ENCODE peak calls at places on chromosomes 7 and 10, in seven cellular contexts. R is RWPE1, G is fibroblast of lung, Q is left ventricle myocardium inferior, J is caudate nucleus, D is cardiac muscle cell, M is aorta. C is an unnamed sample.

GRCh38 chr7:85840532-85840931 is 653.7 kb upstream of the SEMA3D start:
- DNase-seq in D (peak), Q (no peak), R (no peak), G (peak), M (no peak), J (no peak), C (no peak)

GRCh38 chr10:124867304-124867703 is 65.7 kb downstream of the ABRAXAS2 start:
- DNase-seq in M (peak), G (no peak), Q (no peak), J (no peak), R (no peak), D (no peak), C (no peak)

GRCh38 chr7:107044347-107045194 is at the start of gene PRKAR2B:
- DNase-seq in G (peak), Q (peak), J (peak), M (peak), D (peak), R (peak), C (peak)

GRCh38 chr10:88986549-88987242 is 3.9 kb upstream of the FAS start:
- DNase-seq in G (peak), R (peak), M (no peak), Q (no peak), J (no peak), D (peak), C (no peak)

GRCh38 chr7:41054960-41055700 is 647.8 kb downstream of the INHBA start:
- DNase-seq in J (no peak), D (no peak), M (no peak), R (no peak), Q (no peak), G (peak), C (no peak)

GRCh38 chr7:77426521-77427051 is 10.4 kb upstream of the GSAP start:
- DNase-seq in D (peak), R (no peak), Q (no peak), J (no peak), M (no peak), G (peak), C (no peak)

GRCh38 chr10:116271593-116272496 is 1.2 kb downstream of the GFRA1 start:
- DNase-seq in D (no peak), J (no peak), R (no peak), M (peak), Q (peak), G (peak), C (no peak)

GRCh38 chr10:7412482-7413251 is 1.8 kb upstream of the SFMBT2 start:
- DNase-seq in Q (peak), D (no peak), R (no peak), J (peak), G (no peak), M (peak), C (peak)

GRCh38 chr7:87735360-87735759 is 107.2 kb downstream of the RUNDC3B start:
- DNase-seq in J (no peak), M (no peak), R (peak), D (peak), Q (no peak), G (no peak), C (no peak)

GRCh38 chr7:3297105-3297819 is 3.8 kb upstream of the SDK1 start:
- DNase-seq in Q (no peak), R (no peak), J (no peak), D (no peak), G (no peak), M (no peak), C (no peak)

GRCh38 chr7:108234981-108235450 is 104.9 kb upstream of the LAMB4 start:
- DNase-seq in D (peak), R (no peak), Q (no peak), J (no peak), G (no peak), M (no peak), C (no peak)

DNA sequence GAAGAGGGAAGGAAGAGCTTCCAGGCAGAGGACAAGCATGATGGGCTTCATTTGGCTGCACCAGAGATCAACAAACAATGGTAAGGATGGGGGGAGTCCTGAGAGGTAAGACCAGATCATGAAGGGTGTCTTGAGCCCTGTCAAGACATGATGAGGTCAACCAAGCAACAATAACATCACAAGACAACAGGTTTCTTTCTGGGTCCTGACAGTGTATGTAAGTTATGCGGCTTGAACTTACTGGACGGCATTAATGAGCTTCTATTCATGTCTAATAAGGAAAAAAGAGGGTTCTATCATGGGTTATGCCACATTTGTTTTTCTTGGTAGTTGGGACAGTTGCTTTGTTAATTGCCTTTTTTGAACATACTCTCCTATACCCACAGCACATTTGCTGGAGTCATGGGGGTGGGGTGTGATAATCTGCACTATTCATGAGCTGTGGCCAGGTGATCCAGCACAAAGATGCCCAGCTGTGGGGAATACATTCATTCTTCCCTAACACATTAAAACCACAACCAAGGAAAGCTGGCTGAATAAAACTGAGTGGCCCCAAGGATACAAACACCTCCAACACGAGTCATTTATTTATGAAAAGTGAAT is 168.8 kb upstream of the KLF14 start:
- DNase-seq in D (no peak), J (no peak), R (no peak), Q (no peak), M (no peak), G (no peak), C (no peak)
- H3K27ac ChIP-seq in D (no peak), J (peak), R (peak), Q (peak), M (peak), G (peak), C (peak)

DNA sequence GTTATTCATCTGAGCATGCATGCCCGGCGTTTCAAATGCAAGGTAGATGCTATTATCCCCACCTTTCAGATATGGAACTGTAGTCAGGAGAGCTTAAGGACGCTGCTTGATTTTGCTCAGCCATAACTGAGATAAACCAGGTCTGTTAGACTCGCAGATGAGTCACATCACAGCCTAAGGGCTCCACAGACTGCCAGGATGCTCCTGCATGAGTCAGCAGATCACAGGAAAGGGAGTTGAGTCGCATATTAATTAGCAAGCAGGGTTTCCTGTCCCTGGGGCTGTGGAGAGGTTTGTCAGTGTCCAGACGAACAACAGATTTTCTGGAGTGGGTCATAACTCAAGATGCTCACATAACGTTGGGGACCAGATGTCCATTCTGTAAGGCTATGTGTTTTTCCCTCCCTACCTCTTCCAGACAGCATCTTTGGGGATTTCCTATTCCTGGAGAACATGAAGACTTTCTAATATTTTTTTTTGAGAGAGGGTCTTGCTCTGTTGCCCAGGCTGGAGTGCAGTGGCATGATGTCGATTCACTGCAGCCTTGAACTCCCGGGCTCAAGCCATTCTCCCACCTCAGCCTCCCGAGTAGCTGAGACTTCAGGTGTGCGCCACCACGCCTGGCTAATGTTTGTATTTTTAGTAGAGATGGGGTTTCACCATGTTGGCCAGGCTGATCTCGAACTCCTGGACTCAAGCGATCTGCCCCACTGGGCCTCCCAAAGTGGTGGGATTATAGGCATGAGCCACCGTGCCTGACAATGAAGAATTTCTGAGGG is 36.7 kb downstream of the PFKFB3 start:
- DNase-seq in R (peak), G (peak), Q (no peak), M (no peak), J (no peak), D (peak), C (no peak)
- H3K27ac ChIP-seq in R (peak), G (peak), Q (peak), M (peak), J (no peak), D (no peak), C (peak)

GRCh38 chr7:36266201-36266600 is 113.1 kb downstream of the EEPD1 start:
- DNase-seq in J (no peak), R (no peak), D (no peak), M (no peak), G (no peak), Q (no peak), C (no peak)
- H3K27ac ChIP-seq in J (no peak), R (no peak), D (no peak), M (no peak), G (no peak), Q (no peak), C (peak)

GRCh38 chr10:114652402-114653368 is 5.4 kb downstream of the ABLIM1 start:
- DNase-seq in J (no peak), G (no peak), R (no peak), Q (no peak), M (no peak), D (no peak), C (no peak)
- H3K27ac ChIP-seq in J (no peak), G (no peak), R (no peak), Q (peak), M (no peak), D (no peak), C (no peak)

GRCh38 chr7:142567201-142567600 is 182.1 kb upstream of the PRSS1 start:
- DNase-seq in G (no peak), M (no peak), Q (no peak), J (no peak), R (no peak), D (no peak), C (no peak)

GRCh38 chr7:142567676-142568075 is 181.6 kb upstream of the PRSS1 start:
- DNase-seq in G (no peak), M (no peak), D (no peak), Q (no peak), R (no peak), J (no peak), C (no peak)

GRCh38 chr7:142569851-142570250 is 179.4 kb upstream of the PRSS1 start:
- DNase-seq in R (no peak), J (no peak), D (peak), M (no peak), Q (no peak), G (no peak), C (no peak)

GRCh38 chr7:142566291-142566690 is 183.0 kb upstream of the PRSS1 start:
- DNase-seq in R (no peak), Q (no peak), M (no peak), D (no peak), J (no peak), G (no peak), C (no peak)

DNA sequence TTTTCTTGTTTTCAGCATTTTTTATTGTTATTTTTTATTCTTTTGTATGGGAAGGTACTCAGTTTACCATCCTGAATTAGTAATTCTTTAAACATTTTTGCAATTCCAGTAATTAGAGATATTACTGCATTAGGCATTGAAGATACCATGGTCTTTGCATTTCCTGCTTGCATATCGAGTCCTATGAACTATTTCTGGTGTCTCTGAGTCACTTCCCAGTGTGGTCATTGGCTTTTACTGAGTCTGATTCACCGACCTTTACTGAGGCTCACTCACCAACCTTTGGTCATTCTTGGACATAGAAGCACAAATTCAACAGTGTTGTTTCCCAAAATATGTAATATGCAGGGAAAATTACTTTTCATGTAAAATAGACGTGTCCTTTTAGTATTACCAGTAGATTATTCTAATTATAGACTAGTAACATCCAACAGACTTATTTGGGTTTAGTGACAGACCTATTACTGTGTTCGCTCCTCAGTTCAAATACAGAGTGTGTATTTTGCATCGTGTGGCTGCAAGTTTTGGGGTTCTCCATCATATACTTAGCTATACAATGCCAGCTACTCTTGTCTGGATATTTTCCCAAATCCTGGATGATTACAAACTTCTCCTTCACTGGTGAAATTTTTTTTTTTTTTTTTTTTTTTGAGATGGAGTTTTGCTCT is 180.7 kb upstream of the PRSS1 start:
- DNase-seq in R (peak), G (peak), J (no peak), M (no peak), Q (no peak), D (peak), C (no peak)
- H3K27ac ChIP-seq in R (no peak), G (peak), J (no peak), M (no peak), Q (no peak), D (no peak), C (no peak)

DNA sequence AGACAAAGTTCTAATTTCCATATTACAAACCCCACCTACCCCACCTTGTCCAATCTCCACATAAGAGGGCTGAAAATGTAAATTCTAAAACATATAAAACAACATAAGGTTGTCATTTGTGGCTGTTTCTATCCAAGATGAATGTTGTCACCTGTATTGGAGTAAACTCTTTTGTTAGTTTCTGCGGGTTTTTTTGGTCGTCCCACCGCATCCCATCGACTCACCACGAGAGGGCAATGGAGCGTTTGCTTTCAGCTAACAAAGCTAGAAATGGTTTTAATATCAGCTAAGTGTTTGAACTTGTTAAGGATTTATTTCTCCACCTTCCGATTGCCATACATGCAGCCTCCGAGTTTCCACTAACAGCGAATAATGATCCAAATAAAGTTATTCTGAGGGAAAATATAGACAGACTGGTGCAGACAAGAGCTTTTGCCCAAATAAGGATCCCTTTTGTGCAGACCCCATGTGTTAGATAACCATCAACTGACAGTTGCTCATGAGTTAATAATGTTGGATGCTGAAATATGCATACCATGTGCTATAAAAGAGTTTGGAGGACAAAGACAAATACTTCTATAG is 137.2 kb downstream of the ARID5B start:
- DNase-seq in M (peak), J (peak), R (peak), G (peak), D (peak), Q (peak), C (peak)
- H3K27ac ChIP-seq in M (peak), J (no peak), R (no peak), G (peak), D (no peak), Q (peak), C (no peak)

GRCh38 chr7:93043393-93043985 is 74.3 kb downstream of the SAMD9 start:
- DNase-seq in R (peak), Q (peak), J (no peak), D (peak), M (peak), G (peak), C (no peak)
- H3K27ac ChIP-seq in R (peak), Q (no peak), J (no peak), D (no peak), M (no peak), G (peak), C (no peak)

GRCh38 chr7:131235489-131236317 is 92.0 kb upstream of the MKLN1 start:
- DNase-seq in M (no peak), J (no peak), G (peak), D (peak), R (peak), Q (no peak), C (no peak)
- H3K27ac ChIP-seq in M (no peak), J (peak), G (peak), D (no peak), R (peak), Q (peak), C (peak)

GRCh38 chr7:84533209-84533608 is 338.6 kb upstream of the SEMA3A start:
- DNase-seq in G (no peak), D (no peak), M (no peak), R (no peak), J (no peak), Q (no peak), C (no peak)

GRCh38 chr7:84528756-84529479 is 334.3 kb upstream of the SEMA3A start:
- DNase-seq in D (no peak), G (no peak), J (no peak), R (no peak), M (no peak), Q (no peak), C (no peak)

GRCh38 chr7:84532196-84532595 is 337.6 kb upstream of the SEMA3A start:
- DNase-seq in G (no peak), R (no peak), D (no peak), J (no peak), Q (no peak), M (no peak), C (no peak)

GRCh38 chr7:84524714-84525694 is 330.4 kb upstream of the SEMA3A start:
- DNase-seq in D (peak), Q (no peak), J (no peak), G (peak), M (no peak), R (no peak), C (no peak)

DNA sequence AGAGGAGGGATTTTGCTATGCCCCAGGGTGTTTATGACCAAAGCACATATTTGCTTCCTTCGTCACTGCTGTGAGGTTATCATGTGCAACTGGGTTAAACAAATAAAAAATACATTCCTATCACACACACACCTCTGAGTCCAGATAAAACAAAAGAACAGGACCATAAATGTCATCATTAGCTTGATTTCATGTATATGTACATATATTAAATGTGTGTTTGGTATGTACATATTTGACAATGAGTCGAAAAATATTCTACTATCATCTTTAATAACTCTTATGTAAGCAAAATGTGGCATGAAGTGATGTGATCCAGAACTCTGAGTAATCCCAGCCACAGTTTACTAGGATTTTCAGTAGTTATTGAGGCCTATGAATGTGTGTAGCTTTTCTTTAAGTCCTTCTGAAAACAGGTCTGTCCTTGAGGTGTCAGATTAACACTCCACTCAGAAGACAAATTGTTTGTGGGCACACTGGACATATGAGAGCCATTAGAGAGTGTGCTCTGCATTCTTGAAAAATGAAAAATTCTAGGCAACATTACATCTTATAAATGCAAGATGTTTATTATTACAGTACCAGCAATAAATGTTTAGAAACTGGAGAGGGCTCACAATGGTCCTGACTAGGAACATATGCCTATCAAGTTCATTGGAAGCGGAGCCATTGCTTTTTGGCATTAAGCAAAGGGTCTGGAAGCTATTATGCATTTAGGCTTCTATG is 335.1 kb upstream of the SEMA3A start:
- DNase-seq in G (peak), J (no peak), Q (no peak), D (peak), M (no peak), R (peak), C (no peak)
- H3K27ac ChIP-seq in G (no peak), J (no peak), Q (no peak), D (no peak), M (no peak), R (no peak), C (no peak)

C was measured in dorsolateral prefrontal cortex.